ENCODE peak calls at places on chromosome 18, in four cellular contexts. X is neuronal stem cell; A is right atrium auricular region; O is CD8-positive, alpha-beta memory T cell. V is an unnamed sample.

GRCh38 chr18:6682437-6683111 is 46.9 kb upstream of the ARHGAP28 start:
- DNase-seq in X (no peak), A (no peak), O (no peak), V (no peak)

GRCh38 chr18:26159353-26159752 is 25.7 kb downstream of the PSMA8 start:
- DNase-seq in X (no peak), A (no peak), O (no peak), V (no peak)

GRCh38 chr18:9135912-9136314 is 668 bp upstream of the ANKRD12 start:
- DNase-seq in X (no peak), A (no peak), O (peak; percentile 52), V (no peak)

GRCh38 chr18:41674466-41674865 is 280.6 kb upstream of the PIK3C3 start:
- DNase-seq in X (no peak), A (no peak), O (no peak), V (no peak)

GRCh38 chr18:7516505-7517117 is 50.5 kb upstream of the PTPRM start:
- DNase-seq in X (no peak), A (no peak), O (no peak), V (no peak)

GRCh38 chr18:7158201-7158600 is 40.6 kb upstream of the LAMA1 start:
- DNase-seq in X (no peak), A (no peak), O (no peak), V (peak; percentile 74)

GRCh38 chr18:6236258-6236657 is 178.5 kb downstream of the L3MBTL4 start:
- DNase-seq in X (no peak), A (no peak), O (no peak), V (no peak)

GRCh38 chr18:48787523-48788151 is 163.1 kb downstream of the SMAD7 start:
- DNase-seq in X (no peak), A (no peak), O (no peak), V (no peak)

GRCh38 chr18:43661570-43661969 is 384.3 kb upstream of the SYT4 start:
- DNase-seq in X (peak; percentile 3), A (no peak), O (no peak), V (peak; percentile 51)

GRCh38 chr18:48933578-48934399 is 17.0 kb downstream of the SMAD7 start:
- DNase-seq in X (no peak), A (no peak), O (no peak), V (peak; percentile 85)

GRCh38 chr18:22930089-22930713 is 2.9 kb upstream of the RBBP8 start:
- DNase-seq in X (peak; percentile 54), A (peak; percentile 65), O (peak; percentile 65), V (peak; percentile 37)

GRCh38 chr18:9055185-9055584 is 47.3 kb upstream of the NDUFV2 start:
- DNase-seq in X (no peak), A (no peak), O (no peak), V (no peak)

GRCh38 chr18:36813111-36813752 is 15.6 kb downstream of the TPGS2 start:
- DNase-seq in X (no peak), A (no peak), O (no peak), V (no peak)

GRCh38 chr18:79816981-79817606 is 19.4 kb downstream of the KCNG2 start:
- DNase-seq in X (no peak), A (no peak), O (no peak), V (no peak)

GRCh38 chr18:58528011-58528367 is 100.9 kb downstream of the ALPK2 start:
- DNase-seq in X (no peak), A (no peak), O (no peak), V (no peak)

GRCh38 chr18:31450409-31450808 is 2.9 kb downstream of the DSG3 start:
- DNase-seq in X (no peak), A (no peak), O (no peak), V (no peak)

GRCh38 chr18:32381761-32382160 is 88.9 kb downstream of the GAREM1 start:
- DNase-seq in X (no peak), A (no peak), O (no peak), V (no peak)

GRCh38 chr18:9109523-9109922 is 7.0 kb downstream of the NDUFV2 start:
- DNase-seq in X (no peak), A (no peak), O (no peak), V (peak; percentile 26)

GRCh38 chr18:75896865-75897264 is 469.4 kb upstream of the SMIM21 start:
- DNase-seq in X (no peak), A (no peak), O (no peak), V (no peak)

GRCh38 chr18:9905401-9905922 is 8.4 kb upstream of the VAPA start:
- DNase-seq in X (no peak), A (no peak), O (no peak), V (no peak)

GRCh38 chr18:65786400-65786948 is 35.7 kb downstream of the CDH7 start:
- DNase-seq in X (no peak), A (no peak), O (no peak), V (no peak)

GRCh38 chr18:48788378-48788777 is 162.4 kb downstream of the SMAD7 start:
- DNase-seq in X (no peak), A (no peak), O (no peak), V (no peak)

GRCh38 chr18:54296017-54296416 is 26.7 kb downstream of the POLI start:
- DNase-seq in X (no peak), A (no peak), O (no peak), V (no peak)

GRCh38 chr18:24443870-24444269 is 16.6 kb upstream of the HRH4 start:
- DNase-seq in X (no peak), A (no peak), O (no peak), V (no peak)

GRCh38 chr18:48562075-48562474 is 23.2 kb downstream of the CTIF start:
- DNase-seq in X (no peak), A (no peak), O (no peak), V (no peak)

GRCh38 chr18:7038330-7038846 is 79.2 kb downstream of the LAMA1 start:
- DNase-seq in X (peak; percentile 45), A (peak; percentile 96), O (no peak), V (peak; percentile 61)

GRCh38 chr18:32769242-32770180 is 3.3 kb downstream of the KLHL14 start:
- DNase-seq in X (no peak), A (no peak), O (no peak), V (no peak)

GRCh38 chr18:46416706-46417638 is 240.0 kb downstream of the LOXHD1 start:
- DNase-seq in X (no peak), A (no peak), O (no peak), V (no peak)

GRCh38 chr18:75161629-75162028 is 47.3 kb downstream of the PTGR3 start:
- DNase-seq in X (no peak), A (no peak), O (no peak), V (peak; percentile 66)

GRCh38 chr18:37641573-37641972 is 76.0 kb upstream of the CELF4 start:
- DNase-seq in X (no peak), A (no peak), O (no peak), V (no peak)

GRCh38 chr18:8139127-8139591 is 470.1 kb upstream of the RAB12 start:
- DNase-seq in X (no peak), A (no peak), O (no peak), V (no peak)

GRCh38 chr18:80067321-80067720 is 33.1 kb downstream of the RBFA start:
- DNase-seq in X (no peak), A (no peak), O (no peak), V (no peak)

GRCh38 chr18:54783100-54783499 is 45.2 kb upstream of the RAB27B start:
- DNase-seq in X (no peak), A (no peak), O (no peak), V (no peak)

DNA sequence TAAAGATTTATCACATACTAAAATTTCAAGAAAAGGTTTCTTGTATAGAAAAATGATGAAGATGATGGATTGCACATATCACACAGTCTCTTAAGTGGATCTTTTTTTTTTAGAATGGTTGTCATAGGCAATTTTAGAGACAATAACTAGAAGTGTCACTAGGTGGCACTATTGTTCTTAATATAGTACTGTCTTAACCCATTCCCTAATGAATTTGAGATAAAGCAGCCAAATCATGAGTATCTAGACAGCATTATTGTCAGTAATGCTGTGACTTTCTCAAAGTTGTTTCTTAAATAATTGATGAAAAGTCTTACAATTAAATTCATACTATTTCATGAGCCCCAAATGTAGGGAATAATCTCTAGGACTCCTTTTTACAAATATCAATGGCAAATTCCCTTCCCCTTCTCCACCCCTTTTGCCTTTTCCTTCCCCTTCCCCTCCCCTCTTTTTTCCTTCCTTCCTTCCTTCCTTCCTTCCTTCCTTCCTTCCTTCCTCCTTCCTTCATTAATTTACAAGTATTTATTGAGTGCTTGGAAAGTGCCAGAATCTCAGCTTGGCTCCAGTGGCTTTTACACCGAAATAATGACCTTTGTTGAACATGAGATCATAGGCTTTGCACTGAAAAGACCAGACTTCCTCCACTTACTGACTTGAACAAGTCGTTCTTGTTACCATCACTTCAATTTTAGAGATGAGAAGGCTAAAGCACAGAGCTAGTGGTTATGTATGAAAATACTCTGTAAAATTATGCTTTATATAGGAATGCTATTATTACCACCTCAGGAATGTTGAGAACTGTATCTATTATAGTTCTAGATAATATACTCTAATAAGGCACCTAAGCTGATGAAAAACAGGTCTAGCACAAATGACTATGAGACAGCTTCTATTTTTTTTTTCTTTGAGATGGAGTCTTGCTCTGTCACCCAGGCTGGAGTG is 19.8 kb downstream of the MYL12B start:
- DNase-seq in X (peak; percentile 70), A (no peak), O (no peak), V (no peak)
- H3K27ac ChIP-seq in X (no peak overlapping the region), A (peak overlapping the region; percentile 69), O (no peak overlapping the region), V (no peak overlapping the region)

DNA sequence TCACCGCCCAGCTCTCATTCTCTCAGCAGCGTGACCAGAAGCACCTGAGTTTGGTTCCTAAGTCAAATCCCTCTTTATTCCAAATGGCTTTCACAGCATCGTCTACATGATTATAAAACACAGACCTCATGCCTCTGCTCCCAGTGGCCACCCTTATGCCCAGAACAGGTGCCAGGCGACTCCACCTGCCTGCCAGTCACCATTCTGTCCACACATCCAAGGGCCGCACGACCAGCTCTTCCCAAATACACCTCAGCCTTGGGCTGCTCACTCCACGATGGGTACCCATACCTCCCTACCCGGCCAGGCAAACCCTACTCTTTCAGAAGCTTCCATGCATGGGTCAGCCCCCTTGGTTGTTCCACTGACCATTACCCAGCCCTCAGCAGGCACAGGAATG is 851.6 kb upstream of the SALL3 start:
- DNase-seq in X (no peak), A (no peak), O (no peak), V (no peak)
- H3K9me3 ChIP-seq in X (no peaks in the 10 kb centered on the region), A (no peaks in the 10 kb centered on the region), O (no peaks in the 10 kb centered on the region), V (peaks cover 20% of the 10 kb centered on the region)

DNA sequence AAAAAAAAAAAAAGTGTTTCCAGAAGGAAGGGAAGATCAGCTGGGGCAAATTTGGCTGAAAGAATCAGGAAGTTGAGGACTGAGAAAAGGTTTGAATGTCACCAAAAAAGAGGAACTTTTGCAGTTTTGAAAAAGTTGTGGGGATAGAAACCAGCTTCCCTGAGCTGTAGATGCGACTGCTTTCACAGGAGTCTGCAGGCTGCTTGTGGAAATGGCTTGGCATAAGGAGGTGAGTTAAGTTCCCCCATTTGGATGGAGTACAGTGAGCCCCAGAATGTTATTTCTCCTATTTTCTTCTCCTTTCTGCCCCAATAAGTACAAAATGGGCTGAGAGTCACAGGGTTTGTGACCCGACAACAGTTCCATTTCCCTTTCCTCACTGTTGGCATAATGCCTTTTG is 16.5 kb upstream of the ME2 start:
- DNase-seq in X (no peak), A (no peak), O (no peak), V (no peak)
- H3K27ac ChIP-seq in X (no peak overlapping the region), A (peak overlapping the region; percentile 48), O (no peak overlapping the region), V (no peak overlapping the region)

DNA sequence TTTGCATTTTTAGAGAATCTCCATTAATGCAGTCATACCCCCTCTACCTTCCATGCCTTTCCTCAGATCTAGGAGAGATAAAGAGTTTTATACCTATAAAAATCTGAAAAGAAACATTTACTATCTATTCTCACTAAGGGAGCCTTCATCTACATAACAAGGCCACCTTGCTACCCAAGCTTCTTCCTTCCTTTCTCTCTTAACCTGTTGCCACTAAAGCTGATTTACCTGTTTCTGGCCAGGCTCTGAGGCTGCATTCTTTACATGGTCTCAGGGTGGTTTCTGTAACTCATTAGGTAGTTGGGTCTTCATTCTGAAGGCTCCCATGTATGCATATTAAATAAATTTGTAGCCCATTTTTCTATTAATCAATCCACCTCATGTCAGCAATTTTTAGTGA is 391.6 kb downstream of the DLGAP1 start:
- DNase-seq in X (no peak), A (no peak), O (no peak), V (no peak)
- H3K9me3 ChIP-seq in X (peaks cover 16% of the 10 kb centered on the region), A (no peaks in the 10 kb centered on the region), O (no peaks in the 10 kb centered on the region), V (no peaks in the 10 kb centered on the region)

GRCh38 chr18:57004366-57005121 is 142.3 kb upstream of the BOD1L2 start:
- DNase-seq in X (no peak), A (no peak), O (no peak), V (peak; percentile 11)
- H3K27ac ChIP-seq in X (no peak overlapping the region), A (no peak overlapping the region), O (no peak overlapping the region), V (no peak overlapping the region)